ENCODE peak calls at places on chromosomes 12 and 14, in four cellular contexts. K is CD4-positive, alpha-beta memory T cell; G is AG08395; F is iPS DF 19.7. H is an unnamed sample.

GRCh38 chr12:18750087-18750486 is 12.2 kb downstream of the CAPZA3 start:
- DNase-seq in K (no peak), G (peak; percentile 15), F (no peak), H (no peak)

GRCh38 chr12:23895792-23896218 is 53.7 kb downstream of the SOX5 start:
- DNase-seq in K (no peak), G (no peak), F (peak; percentile 28), H (no peak)

GRCh38 chr12:65826513-65827171 is 2.4 kb downstream of the HMGA2 start:
- DNase-seq in K (no peak), G (peak; percentile 72), F (no peak), H (peak; percentile 37)

GRCh38 chr12:6338955-6339761 is 2.7 kb downstream of the TNFRSF1A start:
- DNase-seq in K (no peak), G (no peak), F (no peak), H (no peak)

GRCh38 chr12:60345442-60345841 is 749.6 kb downstream of the SLC16A7 start:
- DNase-seq in K (no peak), G (no peak), F (no peak), H (no peak)

GRCh38 chr14:103016071-103016470 is 41.3 kb downstream of the CDC42BPB start:
- DNase-seq in K (no peak), G (no peak), F (no peak), H (no peak)

GRCh38 chr12:998020-998874 is 7.2 kb downstream of the ERC1 start:
- DNase-seq in K (no peak), G (no peak), F (no peak), H (no peak)

GRCh38 chr14:52871606-52872005 is 79.2 kb downstream of the FERMT2 start:
- DNase-seq in K (no peak), G (no peak), F (no peak), H (no peak)

GRCh38 chr12:6341439-6342139 is at the start of gene TNFRSF1A:
- DNase-seq in K (peak; percentile 49), G (peak; percentile 82), F (no peak), H (peak; percentile 83)

GRCh38 chr12:48331389-48331788 is 19.3 kb downstream of the ZNF641 start:
- DNase-seq in K (no peak), G (no peak), F (no peak), H (no peak)

GRCh38 chr12:6199531-6200265 is 502 bp upstream of the CD9 start:
- DNase-seq in K (no peak), G (no peak), F (no peak), H (peak; percentile 36)

GRCh38 chr14:48473944-48474343 is 798.5 kb upstream of the MDGA2 start:
- DNase-seq in K (no peak), G (no peak), F (no peak), H (no peak)

GRCh38 chr12:88706286-88706685 is 126.0 kb upstream of the KITLG start:
- DNase-seq in K (no peak), G (no peak), F (no peak), H (no peak)